ENCODE peak calls at places on chromosome 10, in nine cellular contexts. Z, L, K, T, Y, P, G, W and E are unnamed samples.

GRCh38 chr10:123202526-123202925 is 48.3 kb downstream of the BUB3 start:
- DNase-seq in Z (no peak), L (no peak), K (no peak), T (no peak), Y (no peak), P (no peak), G (no peak), W (no peak), E (no peak)

GRCh38 chr10:103791858-103792257 is 63.5 kb downstream of the SH3PXD2A start:
- DNase-seq in Z (no peak), L (no peak), K (no peak), T (no peak), Y (no peak), P (no peak), G (no peak), W (peak), E (no peak)

GRCh38 chr10:32890444-32890843 is 67.6 kb downstream of the ITGB1 start:
- DNase-seq in Z (no peak), L (no peak), K (no peak), T (no peak), Y (no peak), P (no peak), G (no peak), W (no peak), E (no peak)

GRCh38 chr10:98262571-98262970 is 5.4 kb downstream of the LOXL4 start:
- DNase-seq in Z (no peak), L (peak), K (peak), T (peak), Y (peak), P (no peak), G (peak), W (peak), E (no peak)

GRCh38 chr10:85967594-85967993 is 399.0 kb downstream of the GRID1 start:
- DNase-seq in Z (no peak), L (peak), K (no peak), T (no peak), Y (no peak), P (no peak), G (peak), W (no peak), E (no peak)

GRCh38 chr10:70472799-70473452 is 5.6 kb upstream of the PALD1 start:
- DNase-seq in Z (no peak), L (no peak), K (no peak), T (no peak), Y (no peak), P (no peak), G (no peak), W (no peak), E (no peak)

GRCh38 chr10:95336702-95337101 is 45.9 kb upstream of the PDLIM1 start:
- DNase-seq in Z (no peak), L (no peak), K (no peak), T (no peak), Y (no peak), P (no peak), G (no peak), W (no peak), E (no peak)

GRCh38 chr10:10007972-10008371 is 1009.7 kb upstream of the CELF2 start:
- DNase-seq in Z (no peak), L (no peak), K (no peak), T (no peak), Y (no peak), P (no peak), G (no peak), W (no peak), E (no peak)

GRCh38 chr10:116444527-116445142 is 17.0 kb downstream of the PNLIPRP3 start:
- DNase-seq in Z (no peak), L (peak), K (no peak), T (no peak), Y (peak), P (peak), G (no peak), W (no peak), E (peak)

GRCh38 chr10:128952856-128953255 is 514.2 kb upstream of the MGMT start:
- DNase-seq in Z (no peak), L (no peak), K (no peak), T (no peak), Y (no peak), P (no peak), G (no peak), W (no peak), E (no peak)

GRCh38 chr10:4775808-4776207 is 50.2 kb upstream of the AKR1E2 start:
- DNase-seq in Z (no peak), L (peak), K (no peak), T (no peak), Y (no peak), P (peak), G (peak), W (no peak), E (no peak)

GRCh38 chr10:37819797-37820196 is 37.6 kb downstream of the ZNF248 start:
- DNase-seq in Z (no peak), L (no peak), K (no peak), T (no peak), Y (no peak), P (no peak), G (no peak), W (no peak), E (no peak)

GRCh38 chr10:97444212-97444611 is 1.6 kb downstream of the EXOSC1 start:
- DNase-seq in Z (no peak), L (no peak), K (no peak), T (no peak), Y (no peak), P (no peak), G (no peak), W (no peak), E (no peak)

GRCh38 chr10:23453465-23453864 is 14.6 kb downstream of the OTUD1 start:
- DNase-seq in Z (no peak), L (no peak), K (no peak), T (no peak), Y (no peak), P (no peak), G (no peak), W (no peak), E (no peak)

GRCh38 chr10:122279725-122280141 is 8.6 kb downstream of the BTBD16 start:
- DNase-seq in Z (no peak), L (no peak), K (no peak), T (peak), Y (peak), P (no peak), G (peak), W (peak), E (peak)

GRCh38 chr10:17053513-17053912 is 76.1 kb downstream of the CUBN start:
- DNase-seq in Z (no peak), L (no peak), K (peak), T (no peak), Y (no peak), P (no peak), G (no peak), W (no peak), E (no peak)

GRCh38 chr10:104025524-104025923 is 58.6 kb downstream of the SLK start:
- DNase-seq in Z (no peak), L (no peak), K (no peak), T (no peak), Y (no peak), P (no peak), G (no peak), W (no peak), E (no peak)

GRCh38 chr10:14601872-14602725 is 172.6 kb downstream of the FAM107B start:
- DNase-seq in Z (no peak), L (peak), K (no peak), T (no peak), Y (no peak), P (peak), G (peak), W (no peak), E (no peak)